ENCODE peak calls at places on chromosomes 3 and 15, in six cellular contexts. One of them, this sample, is unnamed.

GRCh38 chr3:34305266-34305665 is 506.8 kb downstream of the PDCD6IP start:
- DNase-seq in NCI-H1092: no peak
- DNase-seq in ACHN: no peak
- DNase-seq in HT-29: no peak
- DNase-seq in omental fat pad: no peak
- DNase-seq in EH: no peak
- DNase-seq in this sample: no peak

GRCh38 chr15:74988007-74988800 is 7.2 kb upstream of the SCAMP5 start:
- DNase-seq in NCI-H1092: peak
- DNase-seq in HT-29: peak
- DNase-seq in ACHN: peak
- DNase-seq in omental fat pad: no peak
- DNase-seq in EH: peak
- DNase-seq in this sample: peak

GRCh38 chr3:88150771-88151170 is 1.0 kb downstream of the C3orf38 start:
- DNase-seq in NCI-H1092: no peak
- DNase-seq in omental fat pad: no peak
- DNase-seq in EH: no peak
- DNase-seq in HT-29: no peak
- DNase-seq in ACHN: no peak
- DNase-seq in this sample: no peak

GRCh38 chr3:151410891-151411559 is 26.5 kb upstream of the P2RY12 start:
- DNase-seq in ACHN: no peak
- DNase-seq in HT-29: no peak
- DNase-seq in EH: peak
- DNase-seq in NCI-H1092: no peak
- DNase-seq in omental fat pad: no peak
- DNase-seq in this sample: no peak

GRCh38 chr15:92664178-92664900 is 8.8 kb upstream of the FAM174B start:
- DNase-seq in ACHN: no peak
- DNase-seq in HT-29: no peak
- DNase-seq in omental fat pad: no peak
- DNase-seq in EH: no peak
- DNase-seq in NCI-H1092: no peak
- DNase-seq in this sample: no peak

GRCh38 chr3:49351521-49352011 is 6.6 kb downstream of the GPX1 start:
- DNase-seq in ACHN: peak
- DNase-seq in HT-29: peak
- DNase-seq in EH: peak
- DNase-seq in omental fat pad: no peak
- DNase-seq in NCI-H1092: no peak
- DNase-seq in this sample: peak

GRCh38 chr3:151578495-151578894 is 117.6 kb upstream of the IGSF10 start:
- DNase-seq in omental fat pad: no peak
- DNase-seq in ACHN: no peak
- DNase-seq in NCI-H1092: no peak
- DNase-seq in EH: no peak
- DNase-seq in HT-29: no peak
- DNase-seq in this sample: no peak

GRCh38 chr3:150409527-150410310 is 1.6 kb downstream of the TSC22D2 start:
- DNase-seq in NCI-H1092: peak
- DNase-seq in ACHN: peak
- DNase-seq in EH: peak
- DNase-seq in omental fat pad: peak
- DNase-seq in HT-29: peak
- DNase-seq in this sample: peak

GRCh38 chr3:139227165-139227564 is 116.7 kb upstream of the MRPS22 start:
- DNase-seq in omental fat pad: no peak
- DNase-seq in ACHN: no peak
- DNase-seq in HT-29: no peak
- DNase-seq in EH: no peak
- DNase-seq in NCI-H1092: no peak
- DNase-seq in this sample: peak

GRCh38 chr15:25859838-25860645 is 3.1 kb downstream of the ATP10A start:
- DNase-seq in omental fat pad: no peak
- DNase-seq in EH: peak
- DNase-seq in ACHN: no peak
- DNase-seq in NCI-H1092: no peak
- DNase-seq in HT-29: no peak
- DNase-seq in this sample: peak

GRCh38 chr3:120151796-120152195 is 57.5 kb upstream of the GSK3B start:
- DNase-seq in omental fat pad: no peak
- DNase-seq in HT-29: peak
- DNase-seq in NCI-H1092: no peak
- DNase-seq in EH: no peak
- DNase-seq in ACHN: no peak
- DNase-seq in this sample: no peak

GRCh38 chr15:57640935-57641682 is 49.4 kb downstream of the MYZAP start:
- DNase-seq in omental fat pad: no peak
- DNase-seq in ACHN: peak
- DNase-seq in HT-29: peak
- DNase-seq in EH: peak
- DNase-seq in NCI-H1092: no peak
- DNase-seq in this sample: peak

GRCh38 chr15:38758001-38758400 is 193.4 kb upstream of the RASGRP1 start:
- DNase-seq in HT-29: no peak
- DNase-seq in omental fat pad: no peak
- DNase-seq in ACHN: no peak
- DNase-seq in EH: peak
- DNase-seq in NCI-H1092: no peak
- DNase-seq in this sample: no peak

GRCh38 chr3:136751259-136752045 is 726 bp downstream of the STAG1 start:
- DNase-seq in omental fat pad: peak
- DNase-seq in ACHN: peak
- DNase-seq in EH: peak
- DNase-seq in NCI-H1092: peak
- DNase-seq in HT-29: peak
- DNase-seq in this sample: peak

GRCh38 chr3:183254816-183255730 is 2.0 kb downstream of the B3GNT5 start:
- DNase-seq in NCI-H1092: no peak
- DNase-seq in EH: no peak
- DNase-seq in ACHN: peak
- DNase-seq in HT-29: peak
- DNase-seq in omental fat pad: no peak
- DNase-seq in this sample: no peak

GRCh38 chr15:73928241-73928579 is 1.9 kb downstream of the LOXL1 start:
- DNase-seq in NCI-H1092: no peak
- DNase-seq in ACHN: no peak
- DNase-seq in EH: peak
- DNase-seq in omental fat pad: no peak
- DNase-seq in HT-29: no peak
- DNase-seq in this sample: peak

GRCh38 chr15:77069521-77070121 is 1.3 kb downstream of the TSPAN3 start:
- DNase-seq in NCI-H1092: no peak
- DNase-seq in EH: no peak
- DNase-seq in omental fat pad: no peak
- DNase-seq in ACHN: no peak
- DNase-seq in HT-29: peak
- DNase-seq in this sample: no peak

GRCh38 chr15:54374184-54374947 is 396.1 kb downstream of the UNC13C start:
- DNase-seq in omental fat pad: no peak
- DNase-seq in ACHN: no peak
- DNase-seq in HT-29: no peak
- DNase-seq in NCI-H1092: no peak
- DNase-seq in EH: no peak
- DNase-seq in this sample: no peak

GRCh38 chr3:115549111-115549510 is 74.2 kb upstream of the GAP43 start:
- DNase-seq in NCI-H1092: no peak
- DNase-seq in HT-29: no peak
- DNase-seq in EH: peak
- DNase-seq in ACHN: no peak
- DNase-seq in omental fat pad: no peak
- DNase-seq in this sample: no peak

GRCh38 chr15:79089890-79090486 is 592 bp downstream of the RASGRF1 start:
- DNase-seq in NCI-H1092: no peak
- DNase-seq in ACHN: no peak
- DNase-seq in EH: no peak
- DNase-seq in omental fat pad: no peak
- DNase-seq in HT-29: no peak
- DNase-seq in this sample: no peak

GRCh38 chr15:65077291-65077980 is 890 bp downstream of the KBTBD13 start:
- DNase-seq in EH: no peak
- DNase-seq in ACHN: no peak
- DNase-seq in omental fat pad: no peak
- DNase-seq in NCI-H1092: no peak
- DNase-seq in HT-29: no peak
- DNase-seq in this sample: no peak

GRCh38 chr15:78208887-78209645 is 25.3 kb downstream of the ACSBG1 start:
- DNase-seq in HT-29: peak
- DNase-seq in EH: no peak
- DNase-seq in omental fat pad: no peak
- DNase-seq in ACHN: no peak
- DNase-seq in NCI-H1092: no peak
- DNase-seq in this sample: no peak

GRCh38 chr3:44762170-44762677 is 630 bp downstream of the KIF15 start:
- DNase-seq in ACHN: peak
- DNase-seq in EH: peak
- DNase-seq in HT-29: peak
- DNase-seq in omental fat pad: no peak
- DNase-seq in NCI-H1092: no peak
- DNase-seq in this sample: no peak

GRCh38 chr3:46831841-46832240 is 31.4 kb downstream of the MYL3 start:
- DNase-seq in ACHN: no peak
- DNase-seq in HT-29: no peak
- DNase-seq in EH: no peak
- DNase-seq in NCI-H1092: no peak
- DNase-seq in omental fat pad: no peak
- DNase-seq in this sample: no peak

GRCh38 chr3:28617821-28618220 is 269.2 kb upstream of the AZI2 start:
- DNase-seq in ACHN: no peak
- DNase-seq in omental fat pad: no peak
- DNase-seq in HT-29: no peak
- DNase-seq in EH: no peak
- DNase-seq in NCI-H1092: no peak
- DNase-seq in this sample: no peak

GRCh38 chr3:53833650-53834049 is 12.6 kb downstream of the CHDH start:
- DNase-seq in EH: no peak
- DNase-seq in HT-29: no peak
- DNase-seq in omental fat pad: no peak
- DNase-seq in NCI-H1092: no peak
- DNase-seq in ACHN: no peak
- DNase-seq in this sample: no peak

GRCh38 chr3:56536735-56537134 is 20.2 kb upstream of the CCDC66 start:
- DNase-seq in HT-29: no peak
- DNase-seq in ACHN: no peak
- DNase-seq in NCI-H1092: no peak
- DNase-seq in EH: no peak
- DNase-seq in omental fat pad: no peak
- DNase-seq in this sample: no peak

GRCh38 chr3:100022506-100022905 is 91.8 kb downstream of the FILIP1L start:
- DNase-seq in HT-29: no peak
- DNase-seq in ACHN: no peak
- DNase-seq in omental fat pad: no peak
- DNase-seq in EH: no peak
- DNase-seq in NCI-H1092: no peak
- DNase-seq in this sample: no peak

GRCh38 chr3:55482496-55483195 is 4.5 kb downstream of the WNT5A start:
- DNase-seq in ACHN: no peak
- DNase-seq in EH: peak
- DNase-seq in NCI-H1092: no peak
- DNase-seq in HT-29: no peak
- DNase-seq in omental fat pad: no peak
- DNase-seq in this sample: no peak

GRCh38 chr15:58369261-58369699 is 62.5 kb upstream of the LIPC start:
- DNase-seq in ACHN: peak
- DNase-seq in NCI-H1092: no peak
- DNase-seq in HT-29: peak
- DNase-seq in EH: peak
- DNase-seq in omental fat pad: no peak
- DNase-seq in this sample: peak

GRCh38 chr15:60353245-60353940 is 44.4 kb downstream of the ANXA2 start:
- DNase-seq in EH: peak
- DNase-seq in NCI-H1092: no peak
- DNase-seq in omental fat pad: no peak
- DNase-seq in HT-29: no peak
- DNase-seq in ACHN: no peak
- DNase-seq in this sample: no peak

GRCh38 chr15:82108489-82109078 is 62.8 kb upstream of the MEX3B start:
- DNase-seq in omental fat pad: no peak
- DNase-seq in HT-29: peak
- DNase-seq in EH: peak
- DNase-seq in ACHN: peak
- DNase-seq in NCI-H1092: no peak
- DNase-seq in this sample: peak

GRCh38 chr3:141840737-141841544 is 35.5 kb upstream of the ATP1B3 start:
- DNase-seq in HT-29: no peak
- DNase-seq in NCI-H1092: no peak
- DNase-seq in EH: peak
- DNase-seq in ACHN: no peak
- DNase-seq in omental fat pad: no peak
- DNase-seq in this sample: peak

GRCh38 chr3:139559541-139559940 is 20.0 kb upstream of the RBP1 start:
- DNase-seq in NCI-H1092: no peak
- DNase-seq in ACHN: no peak
- DNase-seq in omental fat pad: no peak
- DNase-seq in EH: no peak
- DNase-seq in HT-29: no peak
- DNase-seq in this sample: no peak

GRCh38 chr3:167288737-167289136 is 91.4 kb downstream of the ZBBX start:
- DNase-seq in ACHN: no peak
- DNase-seq in HT-29: no peak
- DNase-seq in NCI-H1092: no peak
- DNase-seq in omental fat pad: no peak
- DNase-seq in EH: no peak
- DNase-seq in this sample: no peak

GRCh38 chr3:78977073-78977472 is 790.7 kb downstream of the ROBO1 start:
- DNase-seq in omental fat pad: no peak
- DNase-seq in ACHN: no peak
- DNase-seq in EH: peak
- DNase-seq in NCI-H1092: no peak
- DNase-seq in HT-29: no peak
- DNase-seq in this sample: no peak

GRCh38 chr3:174398761-174399160 is 460.4 kb upstream of the NAALADL2 start:
- DNase-seq in NCI-H1092: no peak
- DNase-seq in EH: peak
- DNase-seq in ACHN: no peak
- DNase-seq in omental fat pad: no peak
- DNase-seq in HT-29: no peak
- DNase-seq in this sample: no peak

GRCh38 chr15:92811514-92811913 is 88.6 kb upstream of the CHD2 start:
- DNase-seq in NCI-H1092: no peak
- DNase-seq in omental fat pad: no peak
- DNase-seq in EH: no peak
- DNase-seq in HT-29: peak
- DNase-seq in ACHN: peak
- DNase-seq in this sample: no peak

GRCh38 chr3:134094491-134094890 is 64.8 kb upstream of the SLCO2A1 start:
- DNase-seq in EH: peak
- DNase-seq in ACHN: no peak
- DNase-seq in omental fat pad: no peak
- DNase-seq in NCI-H1092: no peak
- DNase-seq in HT-29: no peak
- DNase-seq in this sample: no peak